ENCODE peak calls at places on chromosomes 7 and 10, in five cellular contexts. C, J, L, T and D are unnamed samples.

GRCh38 chr10:14838582-14839304 is 637 bp downstream of the HSPA14 start:
- DNase-seq in C (no peak), T (peak; percentile 6), L (peak; percentile 29), J (no peak), D (peak; percentile 83)

GRCh38 chr7:75981450-75982305 is 12.7 kb downstream of the TMEM120A start:
- DNase-seq in C (no peak), J (peak; percentile 73), L (no peak), T (no peak), D (no peak)

GRCh38 chr10:48625013-48625412 is 20.1 kb upstream of the ARHGAP22 start:
- DNase-seq in J (no peak), T (no peak), C (no peak), L (peak; percentile 41), D (no peak)

GRCh38 chr10:129963076-129963830 is 821 bp downstream of the EBF3 start:
- DNase-seq in C (no peak), L (peak; percentile 24), J (peak; percentile 71), T (no peak), D (peak; percentile 78)

GRCh38 chr10:11336703-11337102 is 274.7 kb downstream of the USP6NL start:
- DNase-seq in C (no peak), L (no peak), T (no peak), J (no peak), D (peak; percentile 81)

GRCh38 chr7:159030490-159031134 is 114.1 kb downstream of the VIPR2 start:
- DNase-seq in T (peak; percentile 16), C (no peak), L (no peak), J (no peak), D (peak; percentile 83)

GRCh38 chr7:134021861-134022260 is 105.3 kb upstream of the LRGUK start:
- DNase-seq in J (no peak), L (no peak), C (no peak), T (no peak), D (no peak)

GRCh38 chr10:7512487-7512886 is 101.7 kb upstream of the SFMBT2 start:
- DNase-seq in T (no peak), L (no peak), C (no peak), J (no peak), D (no peak)

GRCh38 chr10:21297525-21298383 is 227.7 kb downstream of the SKIDA1 start:
- DNase-seq in L (no peak), T (no peak), C (no peak), J (no peak), D (peak; percentile 41)

GRCh38 chr7:47536705-47537611 is 45.0 kb downstream of the TNS3 start:
- DNase-seq in T (no peak), J (peak; percentile 74), C (peak; percentile 56), L (peak; percentile 85), D (peak; percentile 82)

GRCh38 chr10:28294809-28295208 is 8.1 kb downstream of the MPP7 start:
- DNase-seq in C (no peak), T (no peak), L (no peak), J (no peak), D (no peak)

GRCh38 chr10:15719899-15720634 is at the start of gene ITGA8:
- DNase-seq in T (no peak), C (no peak), J (peak; percentile 80), L (no peak), D (peak; percentile 73)

GRCh38 chr7:74511360-74511759 is 57.7 kb downstream of the GTF2IRD1 start:
- DNase-seq in J (no peak), C (no peak), T (no peak), L (no peak), D (no peak)

GRCh38 chr10:110818311-110819257 is 53.1 kb upstream of the PDCD4 start:
- DNase-seq in C (peak; percentile 60), J (no peak), T (no peak), L (no peak), D (no peak)

GRCh38 chr7:111138196-111138569 is 47.3 kb downstream of the LRRN3 start:
- DNase-seq in T (peak; percentile 5), L (peak; percentile 61), J (peak; percentile 71), C (peak; percentile 58), D (peak; percentile 11)

GRCh38 chr10:110336111-110336721 is 31.5 kb upstream of the SMNDC1 start:
- DNase-seq in T (no peak), C (peak; percentile 89), J (no peak), L (peak; percentile 99), D (peak; percentile 78)

GRCh38 chr10:69938541-69938991 is 114.1 kb upstream of the MACROH2A2 start:
- DNase-seq in L (no peak), C (no peak), T (no peak), J (no peak), D (no peak)

GRCh38 chr7:52365349-52365748 is 670.1 kb upstream of the POM121L12 start:
- DNase-seq in J (no peak), C (no peak), T (no peak), L (no peak), D (no peak)

GRCh38 chr7:113159746-113160339 is 41.5 kb upstream of the SMIM30 start:
- DNase-seq in L (peak; percentile 25), J (no peak), C (peak; percentile 38), T (peak; percentile 24), D (peak; percentile 63)

GRCh38 chr10:126972622-126973414 is 67.6 kb downstream of the DOCK1 start:
- DNase-seq in T (no peak), J (no peak), C (no peak), L (peak; percentile 96), D (no peak)

GRCh38 chr10:43398939-43399871 is 9.8 kb downstream of the HNRNPF start:
- DNase-seq in L (peak; percentile 77), J (no peak), T (peak; percentile 40), C (peak; percentile 20), D (no peak)

GRCh38 chr7:108034586-108034985 is 31.6 kb upstream of the LAMB1 start:
- DNase-seq in C (no peak), J (no peak), T (no peak), L (no peak), D (no peak)

GRCh38 chr7:12158334-12159060 is 52.6 kb upstream of the TMEM106B start:
- DNase-seq in J (no peak), C (peak; percentile 85), L (peak; percentile 64), T (no peak), D (no peak)

GRCh38 chr10:125473138-125473793 is 209.7 kb downstream of the TEX36 start:
- DNase-seq in T (no peak), C (no peak), J (no peak), L (peak; percentile 15), D (no peak)

GRCh38 chr7:43302211-43302711 is 189.8 kb downstream of the HECW1 start:
- DNase-seq in C (peak; percentile 80), L (peak; percentile 86), J (no peak), T (no peak), D (no peak)

GRCh38 chr10:99369551-99369950 is 40.4 kb downstream of the CNNM1 start:
- DNase-seq in T (no peak), C (no peak), L (peak; percentile 49), J (no peak), D (no peak)

GRCh38 chr10:113007343-113007771 is 57.3 kb downstream of the TCF7L2 start:
- DNase-seq in J (no peak), L (no peak), C (no peak), T (no peak), D (no peak)

DNA sequence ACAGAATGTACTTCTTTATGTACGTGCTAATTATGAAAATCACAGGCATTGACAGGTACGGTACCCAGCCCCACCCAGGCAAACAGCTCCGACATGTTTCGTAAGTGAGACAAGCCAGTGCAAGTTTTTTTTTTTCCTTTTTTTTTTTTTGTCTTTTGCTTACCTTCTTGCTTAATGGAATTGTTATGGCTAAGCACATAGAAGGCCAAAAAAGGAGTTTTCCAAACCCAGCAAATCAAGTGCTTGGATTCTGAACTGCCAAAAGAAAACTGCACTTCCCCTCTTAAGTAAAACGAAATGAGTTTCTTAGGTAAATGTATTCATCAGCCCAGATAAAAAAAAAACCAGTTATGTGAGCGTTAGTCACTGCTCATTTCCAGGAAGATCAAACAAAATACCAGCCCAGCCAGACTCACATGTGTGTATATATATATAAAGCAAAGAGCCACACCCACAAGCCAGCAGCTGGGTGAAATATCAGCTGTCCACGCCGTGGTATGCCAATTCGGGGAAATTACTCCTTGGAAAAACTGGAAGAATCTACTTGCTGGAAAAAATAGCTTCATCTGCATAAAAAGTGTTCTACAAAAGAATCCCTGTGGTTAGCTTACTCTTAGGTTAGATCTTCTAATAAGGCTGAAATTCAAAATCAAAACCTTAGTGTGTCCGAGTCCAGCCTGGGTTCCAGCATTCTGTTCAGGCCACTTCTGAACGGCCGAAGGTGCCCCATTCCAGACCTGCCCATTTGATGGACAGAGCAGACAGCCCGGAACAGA is 8.0 kb downstream of the KLF6 start:
- DNase-seq in T (no peak), J (no peak), L (peak; percentile 98), C (peak; percentile 83), D (no peak)
- H3K27ac ChIP-seq in T (no peak overlapping the region), J (peak overlapping the region; percentile 100), L (peak overlapping the region; percentile 42), C (peak overlapping the region; percentile 86), D (no peak overlapping the region)

GRCh38 chr10:120599202-120599724 is 142.2 kb downstream of the PLPP4 start:
- DNase-seq in J (no peak), C (no peak), L (no peak), T (no peak), D (no peak)

GRCh38 chr10:120598377-120598776 is 141.3 kb downstream of the PLPP4 start:
- DNase-seq in T (no peak), L (no peak), J (no peak), C (peak; percentile 21), D (peak; percentile 36)

GRCh38 chr10:120601999-120602398 is 145.0 kb downstream of the PLPP4 start:
- DNase-seq in T (no peak), J (no peak), C (no peak), L (no peak), D (no peak)

GRCh38 chr10:120600871-120601644 is 144.0 kb downstream of the PLPP4 start:
- DNase-seq in C (peak; percentile 84), L (peak; percentile 53), J (no peak), T (no peak), D (peak; percentile 66)

DNA sequence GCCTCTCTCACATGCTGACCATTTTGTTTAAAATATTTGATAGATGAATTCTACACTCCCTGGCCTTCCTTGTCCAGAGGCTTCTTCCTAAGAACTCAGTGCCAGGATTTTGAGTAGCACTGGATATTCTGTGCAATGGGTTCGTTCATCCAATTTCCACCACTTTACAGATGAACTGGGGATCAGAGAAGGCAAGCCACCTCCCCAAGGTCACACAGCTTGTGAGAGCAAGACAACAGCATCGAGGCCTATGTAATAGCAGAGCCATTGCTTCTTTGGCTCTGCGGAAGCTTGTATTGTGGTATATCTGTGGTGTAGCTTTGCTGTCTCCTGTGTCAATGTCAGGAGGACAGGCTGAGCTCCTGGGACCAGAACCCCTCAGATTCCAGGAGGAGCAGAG is 140.9 kb downstream of the PLPP4 start:
- DNase-seq in J (no peak), T (no peak), C (no peak), L (no peak), D (no peak)
- H3K27ac ChIP-seq in J (no peak overlapping the region), T (no peak overlapping the region), C (no peak overlapping the region), L (no peak overlapping the region), D (no peak overlapping the region)

GRCh38 chr10:119666709-119667004 is 15.5 kb downstream of the BAG3 start:
- DNase-seq in J (no peak), C (no peak), T (no peak), L (no peak), D (no peak)
- H3K27ac ChIP-seq in J (no peak overlapping the region), C (peak overlapping the region; percentile 95), T (no peak overlapping the region), L (peak overlapping the region; percentile 93), D (no peak overlapping the region)

DNA sequence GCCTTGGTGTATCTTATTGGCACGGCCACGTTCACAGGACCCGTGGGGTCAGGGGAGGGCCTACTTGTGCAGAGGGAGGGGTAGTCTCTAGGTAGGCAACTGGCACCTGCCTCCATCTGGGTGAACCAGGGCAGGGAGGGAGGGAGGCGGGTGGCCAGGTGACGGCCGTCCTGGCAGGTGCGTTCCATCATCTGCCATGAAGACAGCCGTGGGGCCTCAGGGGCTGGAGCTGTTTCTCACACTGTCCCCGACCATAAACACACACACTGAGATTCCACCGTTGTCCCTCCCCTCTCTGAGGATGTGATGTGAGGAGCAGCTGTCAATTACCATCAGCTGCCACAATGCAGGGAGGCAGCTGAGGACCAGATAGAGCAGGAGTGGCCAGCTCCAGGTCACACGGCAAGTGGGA is 32.8 kb downstream of the ZMIZ1 start:
- DNase-seq in T (no peak), C (no peak), L (no peak), J (peak; percentile 73), D (no peak)
- H3K27ac ChIP-seq in T (no peak overlapping the region), C (no peak overlapping the region), L (peak overlapping the region; percentile 71), J (peak overlapping the region; percentile 58), D (no peak overlapping the region)